ENCODE peak calls at places on chromosomes 1 and 21, in four cellular contexts. Q is ELF-1; N is activated CD4-positive, alpha-beta T cell treated with anti-CD3 and anti-CD28 coated beads, Interleukin-2, amount 10 ng/mL, durations not matched to agents 7 days and 5 days; D is NCI-H510A. B is an unnamed sample.

GRCh38 chr1:235883261-235883927 is 16.7 kb upstream of the LYST start:
- DNase-seq in D (no peak), N (no peak), Q (no peak), B (no peak)

GRCh38 chr1:205271277-205271676 is 43.5 kb downstream of the TMCC2 start:
- DNase-seq in D (no peak), N (no peak), Q (peak; percentile 46), B (no peak)

GRCh38 chr1:117739516-117739915 is 133.7 kb downstream of the TENT5C start:
- DNase-seq in Q (no peak), N (no peak), D (no peak), B (no peak)

GRCh38 chr1:1358433-1359201 is at the start of gene MXRA8:
- DNase-seq in D (no peak), N (no peak), Q (peak; percentile 89), B (no peak)

GRCh38 chr1:78155121-78155520 is 109.4 kb downstream of the GIPC2 start:
- DNase-seq in N (no peak), D (no peak), Q (peak; percentile 30), B (no peak)

GRCh38 chr1:110829955-110830553 is 42.9 kb upstream of the CD53 start:
- DNase-seq in Q (peak; percentile 27), N (peak; percentile 56), D (no peak), B (peak; percentile 73)

GRCh38 chr1:10808441-10808840 is 12.0 kb upstream of the CASZ1 start:
- DNase-seq in N (no peak), Q (no peak), D (no peak), B (no peak)

GRCh38 chr1:218948446-218948845 is 225.2 kb upstream of the LYPLAL1 start:
- DNase-seq in Q (no peak), N (no peak), D (no peak), B (no peak)

GRCh38 chr1:7808253-7808844 is 24.3 kb downstream of the PER3 start:
- DNase-seq in Q (no peak), D (no peak), N (no peak), B (peak; percentile 57)

GRCh38 chr1:183011859-183012258 is 11.4 kb upstream of the LAMC1 start:
- DNase-seq in Q (no peak), D (no peak), N (no peak), B (no peak)

GRCh38 chr1:153688736-153689328 is 10.3 kb downstream of the NPR1 start:
- DNase-seq in D (no peak), Q (peak; percentile 68), N (no peak), B (no peak)

GRCh38 chr21:36806103-36806502 is 107.2 kb downstream of the SIM2 start:
- DNase-seq in N (no peak), D (no peak), Q (no peak), B (no peak)

GRCh38 chr21:36908260-36908908 is 58.1 kb downstream of the HLCS start:
- DNase-seq in Q (no peak), N (no peak), D (no peak), B (no peak)

GRCh38 chr1:173134800-173135199 is 72.3 kb downstream of the TNFSF4 start:
- DNase-seq in D (no peak), N (no peak), Q (no peak), B (no peak)

GRCh38 chr1:178945763-178946266 is 74.9 kb upstream of the ANGPTL1 start:
- DNase-seq in Q (peak; percentile 45), N (no peak), D (no peak), B (no peak)

GRCh38 chr1:100581096-100581705 is 43.3 kb downstream of the GPR88 start:
- DNase-seq in N (no peak), Q (no peak), D (no peak), B (no peak)

GRCh38 chr1:227934476-227935313 is 13.0 kb downstream of the WNT9A start:
- DNase-seq in Q (peak; percentile 28), N (peak; percentile 22), D (no peak), B (no peak)

GRCh38 chr21:46323227-46323709 is 402 bp downstream of the C21orf58 start:
- DNase-seq in Q (peak; percentile 25), D (no peak), N (peak; percentile 12), B (no peak)

GRCh38 chr1:66333463-66334232 is 200.3 kb upstream of the SGIP1 start:
- DNase-seq in N (no peak), D (no peak), Q (no peak), B (no peak)

GRCh38 chr1:63987014-63987630 is 213.3 kb downstream of the ROR1 start:
- DNase-seq in N (no peak), Q (no peak), D (no peak), B (no peak)

GRCh38 chr1:15833069-15833679 is 14.3 kb upstream of the SPEN start:
- DNase-seq in D (peak; percentile 88), Q (peak; percentile 84), N (peak; percentile 63), B (peak; percentile 50)

GRCh38 chr21:26148834-26149354 is 21.7 kb downstream of the APP start:
- DNase-seq in N (no peak), D (no peak), Q (peak; percentile 64), B (no peak)

GRCh38 chr1:30601316-30602085 is 121.9 kb downstream of the MATN1 start:
- DNase-seq in N (no peak), D (no peak), Q (no peak), B (no peak)

GRCh38 chr1:201675143-201675542 is 136.2 kb downstream of the NAV1 start:
- DNase-seq in Q (no peak), D (no peak), N (no peak), B (no peak)

GRCh38 chr1:8135250-8135649 is 109.1 kb upstream of the ERRFI1 start:
- DNase-seq in N (no peak), D (no peak), Q (no peak), B (no peak)

GRCh38 chr1:211928222-211928856 is 97.8 kb upstream of the LPGAT1 start:
- DNase-seq in D (no peak), N (no peak), Q (peak; percentile 32), B (no peak)

GRCh38 chr1:6776895-6777294 is 8.4 kb upstream of the CAMTA1 start:
- DNase-seq in D (no peak), Q (no peak), N (no peak), B (peak; percentile 8)

GRCh38 chr21:23003951-23004350 is 2005.7 kb downstream of the NCAM2 start:
- DNase-seq in N (no peak), Q (no peak), D (no peak), B (no peak)

GRCh38 chr1:224067207-224067606 is 46.7 kb upstream of the FBXO28 start:
- DNase-seq in N (no peak), D (no peak), Q (no peak), B (no peak)

GRCh38 chr1:153774780-153775431 is at the start of gene SLC27A3:
- DNase-seq in D (peak; percentile 78), Q (no peak), N (no peak), B (peak; percentile 5)

GRCh38 chr1:84260852-84261518 is 40.5 kb upstream of the SAMD13 start:
- DNase-seq in D (no peak), N (no peak), Q (no peak), B (no peak)

GRCh38 chr21:38818336-38818723 is 12.6 kb downstream of the ETS2 start:
- DNase-seq in N (no peak), D (no peak), Q (no peak), B (no peak)

GRCh38 chr1:214331180-214331579 is 50.2 kb downstream of the SMYD2 start:
- DNase-seq in N (no peak), D (no peak), Q (no peak), B (no peak)

GRCh38 chr21:41207401-41208388 is 39.7 kb downstream of the BACE2 start:
- DNase-seq in N (no peak), D (no peak), Q (no peak), B (no peak)

GRCh38 chr1:30912913-30913652 is 4.5 kb upstream of the SDC3 start:
- DNase-seq in D (no peak), Q (peak; percentile 56), N (no peak), B (peak; percentile 27)